ENCODE peak calls at places on chromosomes 12 and 14, in ten cellular contexts. K, F, M, O, P, U, T, D, V and H are unnamed samples.
A peak's percentile ranks its signal among the peaks of the same experiment; 100 is the strongest.

GRCh38 chr14:100714205-100714781 is 12.4 kb upstream of the DLK1 start:
- DNase-seq in K (no peak), F (no peak), M (no peak), O (no peak), P (no peak), U (no peak), T (no peak), D (no peak), V (no peak), H (no peak)

GRCh38 chr12:130687190-130687589 is 28.9 kb downstream of the RIMBP2 start:
- DNase-seq in K (no peak), F (no peak), M (no peak), O (no peak), P (no peak), U (no peak), T (no peak), D (no peak), V (no peak), H (no peak)

GRCh38 chr14:91872517-91873470 is 5.5 kb upstream of the TC2N start:
- DNase-seq in K (peak; percentile 65), F (peak; percentile 32), M (peak; percentile 74), O (peak; percentile 67), P (no peak), U (peak; percentile 93), T (peak; percentile 85), D (peak; percentile 80), V (peak; percentile 13), H (peak; percentile 70)

GRCh38 chr14:100317389-100317788 is 5.8 kb upstream of the SLC25A47 start:
- DNase-seq in K (no peak), F (no peak), M (no peak), O (no peak), P (no peak), U (no peak), T (no peak), D (no peak), V (no peak), H (no peak)

GRCh38 chr12:3533703-3534386 is 42.8 kb downstream of the PRMT8 start:
- DNase-seq in K (no peak), F (no peak), M (no peak), O (peak; percentile 13), P (no peak), U (peak; percentile 80), T (no peak), D (peak; percentile 33), V (no peak), H (no peak)

GRCh38 chr12:94435511-94435927 is 24.1 kb downstream of the CEP83 start:
- DNase-seq in K (no peak), F (no peak), M (peak; percentile 10), O (no peak), P (no peak), U (no peak), T (no peak), D (no peak), V (no peak), H (no peak)

GRCh38 chr12:31585271-31585670 is 5.7 kb downstream of the DENND5B start:
- DNase-seq in K (no peak), F (no peak), M (no peak), O (peak; percentile 15), P (no peak), U (no peak), T (no peak), D (peak; percentile 70), V (no peak), H (no peak)

GRCh38 chr12:130714591-130715149 is 1.4 kb downstream of the RIMBP2 start:
- DNase-seq in K (no peak), F (no peak), M (no peak), O (no peak), P (no peak), U (no peak), T (no peak), D (no peak), V (no peak), H (no peak)

GRCh38 chr12:104750061-104750460 is 208.0 kb downstream of the SLC41A2 start:
- DNase-seq in K (peak; percentile 66), F (peak; percentile 48), M (no peak), O (no peak), P (peak; percentile 23), U (no peak), T (peak; percentile 63), D (peak; percentile 50), V (no peak), H (peak; percentile 17)

GRCh38 chr12:6960291-6961277 is 9.4 kb downstream of the PTPN6 start:
- DNase-seq in K (no peak), F (no peak), M (peak; percentile 72), O (no peak), P (no peak), U (peak; percentile 57), T (no peak), D (peak; percentile 42), V (no peak), H (no peak)

GRCh38 chr14:60328588-60328987 is 79.6 kb downstream of the PPM1A start:
- DNase-seq in K (no peak), F (no peak), M (no peak), O (no peak), P (no peak), U (no peak), T (no peak), D (no peak), V (no peak), H (no peak)

DNA sequence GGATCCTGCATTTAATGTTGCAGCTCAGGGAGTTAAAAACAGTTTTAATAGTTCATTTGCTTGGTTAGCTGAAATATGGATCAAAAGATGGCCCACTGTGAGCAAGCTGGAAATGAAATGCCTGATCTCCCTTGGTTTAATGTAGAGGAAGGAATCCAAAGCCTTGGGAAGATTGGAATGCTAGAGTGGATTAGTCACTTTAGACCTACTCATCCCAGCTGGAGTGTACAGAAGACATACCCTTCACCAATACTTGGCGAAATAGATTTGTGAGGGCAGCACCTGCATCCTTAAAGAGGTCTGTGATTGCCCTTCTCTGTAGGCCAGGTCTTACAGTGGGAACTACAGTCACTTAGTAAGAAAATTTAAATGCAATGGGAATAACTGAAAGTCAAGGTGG is 58.0 kb upstream of the KRAS start:
- DNase-seq in K (no peak), F (peak; percentile 29), M (no peak), O (peak; percentile 7), P (no peak), U (no peak), T (no peak), D (no peak), V (no peak), H (no peak)
- H3K4me3 ChIP-seq in K (no peak overlapping the region), F (no peak overlapping the region), M (no peak overlapping the region), O (no peak overlapping the region), P (no peak overlapping the region), U (no peak overlapping the region), T (no peak overlapping the region), D (no peak overlapping the region), V (no peak overlapping the region), H (no peak overlapping the region)

DNA sequence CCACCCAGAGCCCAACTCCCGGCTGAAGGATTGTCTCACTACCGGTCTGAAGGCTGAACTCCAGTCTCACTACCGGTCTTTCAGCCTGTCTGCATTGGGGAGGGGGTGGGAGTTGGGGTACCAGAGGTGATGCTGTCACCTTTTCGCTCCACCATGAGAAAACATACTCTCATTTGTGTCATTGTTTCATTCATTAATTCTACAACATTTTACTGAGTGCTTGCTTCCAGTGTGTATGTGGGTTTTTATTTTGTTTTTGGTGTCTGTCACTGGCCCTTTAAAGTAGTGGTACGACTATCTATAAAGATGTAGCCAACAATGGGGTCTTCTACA is 524 bp upstream of the CDK4 start:
- DNase-seq in K (no peak), F (no peak), M (no peak), O (no peak), P (no peak), U (no peak), T (no peak), D (no peak), V (no peak), H (no peak)
- H3K4me3 ChIP-seq in K (peak overlapping the region; percentile 95), F (peak overlapping the region; percentile 49), M (peak overlapping the region; percentile 69), O (peak overlapping the region; percentile 82), P (peak overlapping the region; percentile 3), U (peak overlapping the region; percentile 12), T (peak overlapping the region; percentile 84), D (peak overlapping the region; percentile 43), V (no peak overlapping the region), H (peak overlapping the region; percentile 36)

DNA sequence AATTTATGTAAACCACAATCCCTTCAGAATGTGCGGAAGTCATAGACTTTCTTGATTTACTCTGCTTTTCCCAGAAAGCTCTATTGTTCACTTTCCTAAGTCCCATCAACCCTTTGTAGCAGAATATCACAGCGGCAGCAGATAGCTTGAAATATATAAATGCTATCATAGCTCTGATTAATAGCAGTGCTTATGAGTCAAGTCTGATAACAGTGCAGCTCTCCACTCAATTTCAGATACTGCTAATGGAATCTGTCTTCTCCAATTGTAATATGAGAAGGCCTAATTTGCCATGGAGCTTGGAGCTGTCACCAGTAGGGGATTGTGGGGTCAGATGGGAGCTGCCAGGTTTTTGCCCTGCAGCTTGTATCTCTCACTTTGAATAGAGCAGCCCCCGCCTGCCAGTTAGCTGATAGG is 10.9 kb downstream of the TMEM260 start:
- DNase-seq in K (no peak), F (no peak), M (no peak), O (no peak), P (no peak), U (peak; percentile 47), T (no peak), D (no peak), V (no peak), H (no peak)
- H3K4me3 ChIP-seq in K (no peak overlapping the region), F (no peak overlapping the region), M (no peak overlapping the region), O (no peak overlapping the region), P (no peak overlapping the region), U (no peak overlapping the region), T (no peak overlapping the region), D (no peak overlapping the region), V (no peak overlapping the region), H (no peak overlapping the region)

GRCh38 chr12:13695781-13696180 is 285.6 kb downstream of the GRIN2B start:
- DNase-seq in K (no peak), F (no peak), M (no peak), O (no peak), P (no peak), U (no peak), T (no peak), D (no peak), V (no peak), H (no peak)

GRCh38 chr12:13686243-13686642 is 295.2 kb downstream of the GRIN2B start:
- DNase-seq in K (no peak), F (no peak), M (no peak), O (no peak), P (no peak), U (no peak), T (no peak), D (no peak), V (no peak), H (no peak)

GRCh38 chr12:13687633-13688032 is 293.8 kb downstream of the GRIN2B start:
- DNase-seq in K (no peak), F (no peak), M (no peak), O (no peak), P (no peak), U (no peak), T (no peak), D (no peak), V (no peak), H (no peak)

GRCh38 chr12:13692332-13692731 is 289.1 kb downstream of the GRIN2B start:
- DNase-seq in K (no peak), F (no peak), M (no peak), O (no peak), P (no peak), U (no peak), T (no peak), D (no peak), V (no peak), H (no peak)

DNA sequence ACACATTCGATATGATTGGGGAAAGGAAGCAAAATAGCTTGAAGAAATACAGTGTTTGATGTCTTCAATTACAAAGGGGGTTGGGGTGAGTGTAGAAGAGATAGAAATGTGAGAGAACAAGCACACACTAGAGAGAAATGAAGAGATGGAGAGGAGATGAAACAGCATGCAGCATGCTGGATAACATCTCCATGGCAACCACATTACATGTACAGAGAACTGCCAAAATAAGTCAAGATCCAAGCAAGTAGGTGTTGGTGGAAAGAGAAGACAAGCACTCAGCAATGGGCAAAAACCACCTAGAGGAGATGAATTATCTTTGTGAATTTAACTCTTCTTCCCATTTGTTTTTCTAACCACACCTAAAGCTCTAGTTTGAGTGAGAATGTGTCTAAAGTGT is 289.8 kb downstream of the GRIN2B start:
- DNase-seq in K (no peak), F (no peak), M (no peak), O (no peak), P (no peak), U (no peak), T (no peak), D (no peak), V (no peak), H (no peak)
- H3K4me3 ChIP-seq in K (no peak overlapping the region), F (no peak overlapping the region), M (no peak overlapping the region), O (no peak overlapping the region), P (no peak overlapping the region), U (no peak overlapping the region), T (no peak overlapping the region), D (no peak overlapping the region), V (no peak overlapping the region), H (no peak overlapping the region)